ENCODE peak calls at places on chromosomes 16 and 17, in ten cellular contexts. One of them, this sample, is unnamed.

GRCh38 chr16:81599034-81599744 is 154.6 kb downstream of the CMIP start:
- DNase-seq in NCI-H1694: no peak
- DNase-seq in cardiac fibroblast: no peak
- DNase-seq in cerebellar cortex: no peak
- DNase-seq in NCI-H1417: no peak
- DNase-seq in stimulated activated CD8-positive, alpha-beta memory T cell treated with anti-CD3 and anti-CD28 coated beads, Interleukin-7, amount 100 ng/mL, for 1 hour: no peak
- DNase-seq in small intestine: no peak
- DNase-seq in hypothalamus: no peak
- DNase-seq in WTC11: no peak
- DNase-seq in mucosa of gallbladder: no peak
- DNase-seq in this sample: no peak

GRCh38 chr16:27729516-27730304 is 179.8 kb downstream of the KATNIP start:
- DNase-seq in NCI-H1694: no peak
- DNase-seq in cardiac fibroblast: no peak
- DNase-seq in cerebellar cortex: no peak
- DNase-seq in NCI-H1417: no peak
- DNase-seq in stimulated activated CD8-positive, alpha-beta memory T cell treated with anti-CD3 and anti-CD28 coated beads, Interleukin-7, amount 100 ng/mL, for 1 hour: no peak
- DNase-seq in small intestine: no peak
- DNase-seq in hypothalamus: no peak
- DNase-seq in WTC11: no peak
- DNase-seq in mucosa of gallbladder: no peak
- DNase-seq in this sample: no peak

GRCh38 chr16:85258616-85259015 is 146.3 kb upstream of the CIBAR2 start:
- DNase-seq in NCI-H1694: no peak
- DNase-seq in cardiac fibroblast: no peak
- DNase-seq in cerebellar cortex: no peak
- DNase-seq in NCI-H1417: no peak
- DNase-seq in stimulated activated CD8-positive, alpha-beta memory T cell treated with anti-CD3 and anti-CD28 coated beads, Interleukin-7, amount 100 ng/mL, for 1 hour: no peak
- DNase-seq in small intestine: no peak
- DNase-seq in hypothalamus: peak
- DNase-seq in WTC11: no peak
- DNase-seq in mucosa of gallbladder: no peak
- DNase-seq in this sample: no peak

GRCh38 chr17:64992325-64992802 is 64.2 kb downstream of the GNA13 start:
- DNase-seq in NCI-H1694: no peak
- DNase-seq in cardiac fibroblast: peak
- DNase-seq in cerebellar cortex: no peak
- DNase-seq in NCI-H1417: no peak
- DNase-seq in stimulated activated CD8-positive, alpha-beta memory T cell treated with anti-CD3 and anti-CD28 coated beads, Interleukin-7, amount 100 ng/mL, for 1 hour: no peak
- DNase-seq in small intestine: no peak
- DNase-seq in hypothalamus: no peak
- DNase-seq in WTC11: no peak
- DNase-seq in mucosa of gallbladder: no peak
- DNase-seq in this sample: peak

GRCh38 chr17:19724501-19725420 is 8.4 kb upstream of the SLC47A2 start:
- DNase-seq in NCI-H1694: no peak
- DNase-seq in cardiac fibroblast: no peak
- DNase-seq in cerebellar cortex: peak
- DNase-seq in NCI-H1417: no peak
- DNase-seq in stimulated activated CD8-positive, alpha-beta memory T cell treated with anti-CD3 and anti-CD28 coated beads, Interleukin-7, amount 100 ng/mL, for 1 hour: no peak
- DNase-seq in small intestine: peak
- DNase-seq in hypothalamus: peak
- DNase-seq in WTC11: no peak
- DNase-seq in mucosa of gallbladder: peak
- DNase-seq in this sample: peak

GRCh38 chr17:39687546-39688474 is at the start of gene PGAP3:
- DNase-seq in NCI-H1694: peak
- DNase-seq in cardiac fibroblast: peak
- DNase-seq in cerebellar cortex: peak
- DNase-seq in NCI-H1417: peak
- DNase-seq in stimulated activated CD8-positive, alpha-beta memory T cell treated with anti-CD3 and anti-CD28 coated beads, Interleukin-7, amount 100 ng/mL, for 1 hour: peak
- DNase-seq in small intestine: peak
- DNase-seq in hypothalamus: peak
- DNase-seq in WTC11: peak
- DNase-seq in mucosa of gallbladder: peak
- DNase-seq in this sample: peak

GRCh38 chr16:58658796-58659211 is 25.8 kb downstream of the SLC38A7 start:
- DNase-seq in NCI-H1694: no peak
- DNase-seq in cardiac fibroblast: peak
- DNase-seq in cerebellar cortex: no peak
- DNase-seq in NCI-H1417: no peak
- DNase-seq in stimulated activated CD8-positive, alpha-beta memory T cell treated with anti-CD3 and anti-CD28 coated beads, Interleukin-7, amount 100 ng/mL, for 1 hour: no peak
- DNase-seq in small intestine: no peak
- DNase-seq in hypothalamus: no peak
- DNase-seq in WTC11: no peak
- DNase-seq in mucosa of gallbladder: no peak
- DNase-seq in this sample: no peak

GRCh38 chr16:31084584-31085298 is 4.0 kb downstream of the PRSS53 start:
- DNase-seq in NCI-H1694: no peak
- DNase-seq in cardiac fibroblast: no peak
- DNase-seq in cerebellar cortex: no peak
- DNase-seq in NCI-H1417: no peak
- DNase-seq in stimulated activated CD8-positive, alpha-beta memory T cell treated with anti-CD3 and anti-CD28 coated beads, Interleukin-7, amount 100 ng/mL, for 1 hour: no peak
- DNase-seq in small intestine: no peak
- DNase-seq in hypothalamus: no peak
- DNase-seq in WTC11: no peak
- DNase-seq in mucosa of gallbladder: no peak
- DNase-seq in this sample: no peak

GRCh38 chr17:74530751-74531150 is 524 bp downstream of the CD300LB start:
- DNase-seq in NCI-H1694: no peak
- DNase-seq in cardiac fibroblast: no peak
- DNase-seq in cerebellar cortex: no peak
- DNase-seq in NCI-H1417: no peak
- DNase-seq in stimulated activated CD8-positive, alpha-beta memory T cell treated with anti-CD3 and anti-CD28 coated beads, Interleukin-7, amount 100 ng/mL, for 1 hour: no peak
- DNase-seq in small intestine: no peak
- DNase-seq in hypothalamus: no peak
- DNase-seq in WTC11: no peak
- DNase-seq in mucosa of gallbladder: no peak
- DNase-seq in this sample: no peak

GRCh38 chr17:16880121-16880842 is 91.6 kb downstream of the TNFRSF13B start:
- DNase-seq in NCI-H1694: no peak
- DNase-seq in cardiac fibroblast: no peak
- DNase-seq in cerebellar cortex: no peak
- DNase-seq in NCI-H1417: no peak
- DNase-seq in stimulated activated CD8-positive, alpha-beta memory T cell treated with anti-CD3 and anti-CD28 coated beads, Interleukin-7, amount 100 ng/mL, for 1 hour: no peak
- DNase-seq in small intestine: no peak
- DNase-seq in hypothalamus: no peak
- DNase-seq in WTC11: no peak
- DNase-seq in mucosa of gallbladder: no peak
- DNase-seq in this sample: no peak

GRCh38 chr17:49055181-49055927 is 58.2 kb downstream of the IGF2BP1 start:
- DNase-seq in NCI-H1694: no peak
- DNase-seq in cardiac fibroblast: no peak
- DNase-seq in cerebellar cortex: no peak
- DNase-seq in NCI-H1417: no peak
- DNase-seq in stimulated activated CD8-positive, alpha-beta memory T cell treated with anti-CD3 and anti-CD28 coated beads, Interleukin-7, amount 100 ng/mL, for 1 hour: no peak
- DNase-seq in small intestine: no peak
- DNase-seq in hypothalamus: no peak
- DNase-seq in WTC11: peak
- DNase-seq in mucosa of gallbladder: no peak
- DNase-seq in this sample: no peak

GRCh38 chr17:50268632-50269287 is 5.5 kb upstream of the TMEM92 start:
- DNase-seq in NCI-H1694: no peak
- DNase-seq in cardiac fibroblast: peak
- DNase-seq in cerebellar cortex: no peak
- DNase-seq in NCI-H1417: no peak
- DNase-seq in stimulated activated CD8-positive, alpha-beta memory T cell treated with anti-CD3 and anti-CD28 coated beads, Interleukin-7, amount 100 ng/mL, for 1 hour: no peak
- DNase-seq in small intestine: no peak
- DNase-seq in hypothalamus: no peak
- DNase-seq in WTC11: no peak
- DNase-seq in mucosa of gallbladder: no peak
- DNase-seq in this sample: no peak

GRCh38 chr17:14604920-14605599 is 304.2 kb downstream of the HS3ST3B1 start:
- DNase-seq in NCI-H1694: no peak
- DNase-seq in cardiac fibroblast: no peak
- DNase-seq in cerebellar cortex: no peak
- DNase-seq in NCI-H1417: no peak
- DNase-seq in stimulated activated CD8-positive, alpha-beta memory T cell treated with anti-CD3 and anti-CD28 coated beads, Interleukin-7, amount 100 ng/mL, for 1 hour: no peak
- DNase-seq in small intestine: peak
- DNase-seq in hypothalamus: peak
- DNase-seq in WTC11: no peak
- DNase-seq in mucosa of gallbladder: peak
- DNase-seq in this sample: no peak

GRCh38 chr16:10514369-10515055 is 65.9 kb downstream of the EMP2 start:
- DNase-seq in NCI-H1694: peak
- DNase-seq in cardiac fibroblast: peak
- DNase-seq in cerebellar cortex: peak
- DNase-seq in NCI-H1417: peak
- DNase-seq in stimulated activated CD8-positive, alpha-beta memory T cell treated with anti-CD3 and anti-CD28 coated beads, Interleukin-7, amount 100 ng/mL, for 1 hour: peak
- DNase-seq in small intestine: peak
- DNase-seq in hypothalamus: no peak
- DNase-seq in WTC11: peak
- DNase-seq in mucosa of gallbladder: peak
- DNase-seq in this sample: peak